ENCODE peak calls at places on chromosomes 2 and 18, in seven cellular contexts. One of them, this sample, is unnamed.

GRCh38 chr2:142980246-142981068 is 103.0 kb downstream of the KYNU start:
- DNase-seq in effector memory CD8-positive, alpha-beta T cell: no peak
- DNase-seq in HCEC 1CT: peak; percentile 58
- DNase-seq in neural progenitor cell: peak; percentile 20
- DNase-seq in ecto neural progenitor cell: no peak
- DNase-seq in bronchial epithelial cell: peak; percentile 72
- DNase-seq in activated naive CD4-positive, alpha-beta T cell: no peak
- DNase-seq in this sample: peak; percentile 56

GRCh38 chr2:186255823-186256222 is 230.2 kb upstream of the ZC3H15 start:
- DNase-seq in effector memory CD8-positive, alpha-beta T cell: no peak
- DNase-seq in HCEC 1CT: no peak
- DNase-seq in neural progenitor cell: no peak
- DNase-seq in ecto neural progenitor cell: no peak
- DNase-seq in bronchial epithelial cell: no peak
- DNase-seq in activated naive CD4-positive, alpha-beta T cell: no peak
- DNase-seq in this sample: no peak

GRCh38 chr2:86621290-86621943 is 2.2 kb downstream of the RNF103 start:
- DNase-seq in effector memory CD8-positive, alpha-beta T cell: no peak
- DNase-seq in HCEC 1CT: peak; percentile 15
- DNase-seq in neural progenitor cell: no peak
- DNase-seq in ecto neural progenitor cell: no peak
- DNase-seq in bronchial epithelial cell: no peak
- DNase-seq in activated naive CD4-positive, alpha-beta T cell: no peak
- DNase-seq in this sample: peak; percentile 45

GRCh38 chr18:36590621-36591580 is 237.9 kb downstream of the TPGS2 start:
- DNase-seq in effector memory CD8-positive, alpha-beta T cell: no peak
- DNase-seq in HCEC 1CT: no peak
- DNase-seq in neural progenitor cell: no peak
- DNase-seq in ecto neural progenitor cell: no peak
- DNase-seq in bronchial epithelial cell: peak; percentile 68
- DNase-seq in activated naive CD4-positive, alpha-beta T cell: no peak
- DNase-seq in this sample: no peak

GRCh38 chr2:27442282-27442980 is at the start of gene KRTCAP3:
- DNase-seq in effector memory CD8-positive, alpha-beta T cell: peak; percentile 38
- DNase-seq in HCEC 1CT: no peak
- DNase-seq in neural progenitor cell: peak; percentile 93
- DNase-seq in ecto neural progenitor cell: peak; percentile 78
- DNase-seq in bronchial epithelial cell: peak; percentile 50
- DNase-seq in activated naive CD4-positive, alpha-beta T cell: peak; percentile 39
- DNase-seq in this sample: no peak

GRCh38 chr2:27069961-27070618 is 1.4 kb downstream of the OST4 start:
- DNase-seq in effector memory CD8-positive, alpha-beta T cell: no peak
- DNase-seq in HCEC 1CT: no peak
- DNase-seq in neural progenitor cell: no peak
- DNase-seq in ecto neural progenitor cell: no peak
- DNase-seq in bronchial epithelial cell: no peak
- DNase-seq in activated naive CD4-positive, alpha-beta T cell: no peak
- DNase-seq in this sample: no peak

GRCh38 chr2:145484443-145485086 is 964.6 kb upstream of the ZEB2 start:
- DNase-seq in effector memory CD8-positive, alpha-beta T cell: no peak
- DNase-seq in HCEC 1CT: peak; percentile 74
- DNase-seq in neural progenitor cell: no peak
- DNase-seq in ecto neural progenitor cell: no peak
- DNase-seq in bronchial epithelial cell: peak; percentile 86
- DNase-seq in activated naive CD4-positive, alpha-beta T cell: no peak
- DNase-seq in this sample: peak; percentile 23

GRCh38 chr2:144240656-144241339 is 279.1 kb downstream of the ZEB2 start:
- DNase-seq in effector memory CD8-positive, alpha-beta T cell: no peak
- DNase-seq in HCEC 1CT: no peak
- DNase-seq in neural progenitor cell: peak; percentile 43
- DNase-seq in ecto neural progenitor cell: no peak
- DNase-seq in bronchial epithelial cell: no peak
- DNase-seq in activated naive CD4-positive, alpha-beta T cell: no peak
- DNase-seq in this sample: no peak

GRCh38 chr2:114442545-114442944 is at the start of gene DPP10:
- DNase-seq in effector memory CD8-positive, alpha-beta T cell: no peak
- DNase-seq in HCEC 1CT: no peak
- DNase-seq in neural progenitor cell: peak; percentile 82
- DNase-seq in ecto neural progenitor cell: peak; percentile 76
- DNase-seq in bronchial epithelial cell: peak; percentile 5
- DNase-seq in activated naive CD4-positive, alpha-beta T cell: no peak
- DNase-seq in this sample: peak; percentile 51

GRCh38 chr2:241546771-241547498 is 11.6 kb upstream of the BOK start:
- DNase-seq in effector memory CD8-positive, alpha-beta T cell: no peak
- DNase-seq in HCEC 1CT: peak; percentile 54
- DNase-seq in neural progenitor cell: peak; percentile 78
- DNase-seq in ecto neural progenitor cell: peak; percentile 50
- DNase-seq in bronchial epithelial cell: peak; percentile 52
- DNase-seq in activated naive CD4-positive, alpha-beta T cell: no peak
- DNase-seq in this sample: no peak

GRCh38 chr2:150135223-150135883 is 352.1 kb downstream of the RND3 start:
- DNase-seq in effector memory CD8-positive, alpha-beta T cell: no peak
- DNase-seq in HCEC 1CT: no peak
- DNase-seq in neural progenitor cell: no peak
- DNase-seq in ecto neural progenitor cell: no peak
- DNase-seq in bronchial epithelial cell: no peak
- DNase-seq in activated naive CD4-positive, alpha-beta T cell: no peak
- DNase-seq in this sample: no peak

GRCh38 chr2:233999182-233999581 is 51.3 kb upstream of the SPP2 start:
- DNase-seq in effector memory CD8-positive, alpha-beta T cell: no peak
- DNase-seq in HCEC 1CT: no peak
- DNase-seq in neural progenitor cell: no peak
- DNase-seq in ecto neural progenitor cell: no peak
- DNase-seq in bronchial epithelial cell: no peak
- DNase-seq in activated naive CD4-positive, alpha-beta T cell: no peak
- DNase-seq in this sample: no peak

GRCh38 chr18:78393463-78393862 is 586.2 kb upstream of the SALL3 start:
- DNase-seq in effector memory CD8-positive, alpha-beta T cell: no peak
- DNase-seq in HCEC 1CT: no peak
- DNase-seq in neural progenitor cell: no peak
- DNase-seq in ecto neural progenitor cell: no peak
- DNase-seq in bronchial epithelial cell: no peak
- DNase-seq in activated naive CD4-positive, alpha-beta T cell: no peak
- DNase-seq in this sample: no peak

GRCh38 chr18:80196528-80197320 is 50.6 kb downstream of the PARD6G start:
- DNase-seq in effector memory CD8-positive, alpha-beta T cell: no peak
- DNase-seq in HCEC 1CT: no peak
- DNase-seq in neural progenitor cell: peak; percentile 74
- DNase-seq in ecto neural progenitor cell: no peak
- DNase-seq in bronchial epithelial cell: no peak
- DNase-seq in activated naive CD4-positive, alpha-beta T cell: no peak
- DNase-seq in this sample: no peak

GRCh38 chr2:43458002-43458628 is 137.7 kb downstream of the THADA start:
- DNase-seq in effector memory CD8-positive, alpha-beta T cell: no peak
- DNase-seq in HCEC 1CT: peak; percentile 94
- DNase-seq in neural progenitor cell: no peak
- DNase-seq in ecto neural progenitor cell: no peak
- DNase-seq in bronchial epithelial cell: peak; percentile 79
- DNase-seq in activated naive CD4-positive, alpha-beta T cell: no peak
- DNase-seq in this sample: peak; percentile 30

GRCh38 chr2:96927420-96928171 is 57.7 kb upstream of the SEMA4C start:
- DNase-seq in effector memory CD8-positive, alpha-beta T cell: no peak
- DNase-seq in HCEC 1CT: no peak
- DNase-seq in neural progenitor cell: no peak
- DNase-seq in ecto neural progenitor cell: no peak
- DNase-seq in bronchial epithelial cell: peak; percentile 97
- DNase-seq in activated naive CD4-positive, alpha-beta T cell: no peak
- DNase-seq in this sample: no peak

GRCh38 chr18:36349552-36349951 is 52.0 kb downstream of the FHOD3 start:
- DNase-seq in effector memory CD8-positive, alpha-beta T cell: no peak
- DNase-seq in HCEC 1CT: peak; percentile 15
- DNase-seq in neural progenitor cell: no peak
- DNase-seq in ecto neural progenitor cell: no peak
- DNase-seq in bronchial epithelial cell: peak; percentile 48
- DNase-seq in activated naive CD4-positive, alpha-beta T cell: no peak
- DNase-seq in this sample: no peak

GRCh38 chr2:70041666-70042065 is 45.6 kb upstream of the PCBP1 start:
- DNase-seq in effector memory CD8-positive, alpha-beta T cell: no peak
- DNase-seq in HCEC 1CT: peak; percentile 20
- DNase-seq in neural progenitor cell: no peak
- DNase-seq in ecto neural progenitor cell: no peak
- DNase-seq in bronchial epithelial cell: peak; percentile 14
- DNase-seq in activated naive CD4-positive, alpha-beta T cell: no peak
- DNase-seq in this sample: no peak

GRCh38 chr2:152499921-152500320 is 164.9 kb downstream of the FMNL2 start:
- DNase-seq in effector memory CD8-positive, alpha-beta T cell: no peak
- DNase-seq in HCEC 1CT: no peak
- DNase-seq in neural progenitor cell: no peak
- DNase-seq in ecto neural progenitor cell: no peak
- DNase-seq in bronchial epithelial cell: no peak
- DNase-seq in activated naive CD4-positive, alpha-beta T cell: no peak
- DNase-seq in this sample: no peak

GRCh38 chr2:32383858-32384257 is 27.0 kb downstream of the BIRC6 start:
- DNase-seq in effector memory CD8-positive, alpha-beta T cell: no peak
- DNase-seq in HCEC 1CT: no peak
- DNase-seq in neural progenitor cell: no peak
- DNase-seq in ecto neural progenitor cell: no peak
- DNase-seq in bronchial epithelial cell: no peak
- DNase-seq in activated naive CD4-positive, alpha-beta T cell: no peak
- DNase-seq in this sample: no peak

GRCh38 chr2:35960596-35960995 is 395.0 kb upstream of the CRIM1 start:
- DNase-seq in effector memory CD8-positive, alpha-beta T cell: no peak
- DNase-seq in HCEC 1CT: no peak
- DNase-seq in neural progenitor cell: no peak
- DNase-seq in ecto neural progenitor cell: no peak
- DNase-seq in bronchial epithelial cell: no peak
- DNase-seq in activated naive CD4-positive, alpha-beta T cell: no peak
- DNase-seq in this sample: no peak